ENCODE peak calls at places on chromosomes 13 and 19, in nine cellular contexts. N is hepatic stellate cell; F is AG04450; G is ecto neural progenitor cell; T is AG04449; S is activated CD4-positive, alpha-beta T cell treated with anti-CD3 and anti-CD28 coated beads for 1 hour; Y is tibial artery; U is SW480; Z is mucosa of descending colon. X is an unnamed sample.

GRCh38 chr19:18964121-18964520 is 23.1 kb upstream of the HOMER3 start:
- DNase-seq in N (no peak), F (no peak), G (no peak), T (no peak), S (no peak), Y (no peak), U (no peak), Z (no peak), X (no peak)

GRCh38 chr19:20964798-20965197 is 41.7 kb downstream of the ZNF85 start:
- DNase-seq in N (no peak), F (no peak), G (no peak), T (no peak), S (no peak), Y (no peak), U (no peak), Z (no peak), X (no peak)

GRCh38 chr13:101575591-101575990 is 123.1 kb downstream of the ITGBL1 start:
- DNase-seq in N (no peak), F (no peak), G (no peak), T (no peak), S (no peak), Y (no peak), U (no peak), Z (no peak), X (no peak)

GRCh38 chr13:45341799-45342584 is 1.0 kb upstream of the TPT1 start:
- DNase-seq in N (peak; percentile 49), F (no peak), G (no peak), T (no peak), S (no peak), Y (peak; percentile 77), U (peak; percentile 68), Z (peak; percentile 61), X (no peak)

GRCh38 chr13:19665427-19665859 is 32.0 kb downstream of the MPHOSPH8 start:
- DNase-seq in N (no peak), F (no peak), G (no peak), T (no peak), S (no peak), Y (no peak), U (no peak), Z (no peak), X (no peak)

GRCh38 chr19:50060107-50060506 is 34.3 kb downstream of the ZNF473 start:
- DNase-seq in N (no peak), F (no peak), G (no peak), T (no peak), S (no peak), Y (no peak), U (no peak), Z (no peak), X (no peak)

GRCh38 chr19:31301306-31301980 is 47.8 kb downstream of the TSHZ3 start:
- DNase-seq in N (no peak), F (no peak), G (no peak), T (no peak), S (no peak), Y (no peak), U (no peak), Z (no peak), X (no peak)

GRCh38 chr13:111248822-111249221 is 71.6 kb upstream of the TEX29 start:
- DNase-seq in N (no peak), F (no peak), G (peak; percentile 4), T (no peak), S (no peak), Y (no peak), U (no peak), Z (no peak), X (no peak)

GRCh38 chr13:24875566-24875965 is 111.6 kb downstream of the RNF17 start:
- DNase-seq in N (no peak), F (no peak), G (no peak), T (no peak), S (no peak), Y (no peak), U (no peak), Z (no peak), X (no peak)

GRCh38 chr13:40975441-40975840 is 43.7 kb downstream of the ELF1 start:
- DNase-seq in N (no peak), F (no peak), G (no peak), T (no peak), S (no peak), Y (no peak), U (no peak), Z (no peak), X (no peak)

GRCh38 chr19:50266896-50267295 is 62.3 kb downstream of the KCNC3 start:
- DNase-seq in N (no peak), F (no peak), G (peak; percentile 74), T (no peak), S (no peak), Y (no peak), U (peak; percentile 33), Z (peak; percentile 66), X (no peak)

GRCh38 chr19:3642987-3643386 is 16.4 kb upstream of the CACTIN start:
- DNase-seq in N (no peak), F (no peak), G (peak; percentile 75), T (no peak), S (no peak), Y (no peak), U (no peak), Z (no peak), X (no peak)

GRCh38 chr13:40048551-40048950 is 393.1 kb downstream of the COG6 start:
- DNase-seq in N (no peak), F (no peak), G (no peak), T (no peak), S (no peak), Y (no peak), U (no peak), Z (no peak), X (no peak)

GRCh38 chr19:8115805-8116396 is 33.5 kb downstream of the FBN3 start:
- DNase-seq in N (no peak), F (no peak), G (no peak), T (no peak), S (no peak), Y (no peak), U (no peak), Z (peak; percentile 8), X (no peak)

GRCh38 chr19:38543807-38544568 is 73.8 kb downstream of the MAP4K1 start:
- DNase-seq in N (peak; percentile 85), F (peak; percentile 24), G (no peak), T (peak; percentile 12), S (no peak), Y (peak; percentile 62), U (peak; percentile 92), Z (peak; percentile 68), X (peak; percentile 93)

GRCh38 chr19:6062274-6062673 is 48.0 kb downstream of the RFX2 start:
- DNase-seq in N (no peak), F (no peak), G (peak; percentile 37), T (no peak), S (no peak), Y (peak; percentile 74), U (no peak), Z (peak; percentile 69), X (no peak)

GRCh38 chr19:40932008-40932959 is 50.3 kb upstream of the CYP2A7 start:
- DNase-seq in N (no peak), F (no peak), G (no peak), T (no peak), S (no peak), Y (no peak), U (no peak), Z (no peak), X (no peak)

GRCh38 chr13:72507394-72508199 is 219.8 kb downstream of the MZT1 start:
- DNase-seq in N (no peak), F (no peak), G (no peak), T (no peak), S (no peak), Y (no peak), U (no peak), Z (no peak), X (no peak)

X was measured in HS-27A.